ENCODE peak calls at places on chromosomes 6 and 20, in seven cellular contexts. Q, B, A, X, J, E and P are unnamed samples.

GRCh38 chr6:13432526-13433218 is 54.7 kb downstream of the GFOD1 start:
- DNase-seq in Q (no peak), B (no peak), A (no peak), X (no peak), J (no peak), E (no peak), P (no peak)

GRCh38 chr6:169339025-169339424 is 85.4 kb upstream of the THBS2 start:
- DNase-seq in Q (no peak), B (no peak), A (no peak), X (no peak), J (no peak), E (no peak), P (no peak)

GRCh38 chr6:116881236-116881635 is 4.2 kb downstream of the RFX6 start:
- DNase-seq in Q (no peak), B (no peak), A (no peak), X (no peak), J (peak; percentile 39), E (no peak), P (peak; percentile 8)

GRCh38 chr6:45609141-45609638 is 231.5 kb upstream of the SUPT3H start:
- DNase-seq in Q (no peak), B (no peak), A (no peak), X (no peak), J (no peak), E (no peak), P (no peak)

GRCh38 chr20:49797292-49797628 is 15.4 kb upstream of the SLC9A8 start:
- DNase-seq in Q (no peak), B (no peak), A (no peak), X (no peak), J (no peak), E (no peak), P (no peak)

GRCh38 chr6:53986721-53987526 is 124.3 kb upstream of the MLIP start:
- DNase-seq in Q (no peak), B (no peak), A (peak; percentile 54), X (peak; percentile 67), J (no peak), E (peak; percentile 27), P (no peak)

GRCh38 chr20:36862857-36863668 is 12.9 kb upstream of the TLDC2 start:
- DNase-seq in Q (no peak), B (no peak), A (no peak), X (no peak), J (no peak), E (no peak), P (no peak)

GRCh38 chr6:8947900-8948299 is 512.6 kb upstream of the SLC35B3 start:
- DNase-seq in Q (no peak), B (no peak), A (no peak), X (no peak), J (no peak), E (no peak), P (no peak)

GRCh38 chr20:33309631-33310030 is 26.6 kb downstream of the BPIFB1 start:
- DNase-seq in Q (no peak), B (no peak), A (no peak), X (no peak), J (no peak), E (no peak), P (no peak)

GRCh38 chr6:60671369-60671768 is 1614.7 kb downstream of the KHDRBS2 start:
- DNase-seq in Q (no peak), B (no peak), A (no peak), X (no peak), J (no peak), E (no peak), P (no peak)